ENCODE peak calls at places on chromosomes 5 and 9, in four cellular contexts. A is psoas muscle, G is sigmoid colon, L is adrenal gland. Y is an unnamed sample.

GRCh38 chr5:155098433-155098832 is 84.9 kb downstream of the KIF4B start:
- DNase-seq in A (no peak), G (no peak), L (no peak), Y (no peak)

GRCh38 chr5:108472237-108472636 is 90.3 kb upstream of the FBXL17 start:
- DNase-seq in A (no peak), G (no peak), L (no peak), Y (no peak)

GRCh38 chr5:164202338-164202737 is 696.9 kb downstream of the MAT2B start:
- DNase-seq in A (no peak), G (no peak), L (no peak), Y (no peak)

GRCh38 chr5:124742983-124743533 is 3.4 kb downstream of the ZNF608 start:
- DNase-seq in A (peak; percentile 70), G (peak; percentile 73), L (peak; percentile 54), Y (peak; percentile 81)

GRCh38 chr9:19642256-19642655 is 146.6 kb downstream of the SLC24A2 start:
- DNase-seq in A (no peak), G (no peak), L (no peak), Y (no peak)

GRCh38 chr5:65194871-65195270 is 286.8 kb downstream of the ADAMTS6 start:
- DNase-seq in A (no peak), G (no peak), L (no peak), Y (no peak)

GRCh38 chr5:154401355-154401754 is 44.4 kb upstream of the SAP30L start:
- DNase-seq in A (no peak), G (no peak), L (no peak), Y (no peak)

GRCh38 chr5:131171276-131171815 is 602 bp downstream of the LYRM7 start:
- DNase-seq in A (no peak), G (no peak), L (no peak), Y (no peak)

GRCh38 chr9:87558606-87559005 is 60.9 kb downstream of the DAPK1 start:
- DNase-seq in A (no peak), G (no peak), L (peak; percentile 8), Y (no peak)

GRCh38 chr9:88429595-88430430 is 41.6 kb downstream of the SPIN1 start:
- DNase-seq in A (no peak), G (no peak), L (no peak), Y (no peak)

GRCh38 chr9:101705135-101705661 is 33.2 kb downstream of the GRIN3A start:
- DNase-seq in A (peak; percentile 44), G (no peak), L (no peak), Y (no peak)

GRCh38 chr5:108881133-108881532 is 133.4 kb downstream of the FER start:
- DNase-seq in A (no peak), G (no peak), L (no peak), Y (no peak)

GRCh38 chr9:137761032-137761431 is 116.5 kb upstream of the CACNA1B start:
- DNase-seq in A (no peak), G (no peak), L (no peak), Y (no peak)

GRCh38 chr5:80117446-80117845 is 82.3 kb downstream of the THBS4 start:
- DNase-seq in A (no peak), G (no peak), L (no peak), Y (no peak)

GRCh38 chr5:167623354-167623753 is 668.1 kb upstream of the WWC1 start:
- DNase-seq in A (no peak), G (no peak), L (no peak), Y (no peak)

DNA sequence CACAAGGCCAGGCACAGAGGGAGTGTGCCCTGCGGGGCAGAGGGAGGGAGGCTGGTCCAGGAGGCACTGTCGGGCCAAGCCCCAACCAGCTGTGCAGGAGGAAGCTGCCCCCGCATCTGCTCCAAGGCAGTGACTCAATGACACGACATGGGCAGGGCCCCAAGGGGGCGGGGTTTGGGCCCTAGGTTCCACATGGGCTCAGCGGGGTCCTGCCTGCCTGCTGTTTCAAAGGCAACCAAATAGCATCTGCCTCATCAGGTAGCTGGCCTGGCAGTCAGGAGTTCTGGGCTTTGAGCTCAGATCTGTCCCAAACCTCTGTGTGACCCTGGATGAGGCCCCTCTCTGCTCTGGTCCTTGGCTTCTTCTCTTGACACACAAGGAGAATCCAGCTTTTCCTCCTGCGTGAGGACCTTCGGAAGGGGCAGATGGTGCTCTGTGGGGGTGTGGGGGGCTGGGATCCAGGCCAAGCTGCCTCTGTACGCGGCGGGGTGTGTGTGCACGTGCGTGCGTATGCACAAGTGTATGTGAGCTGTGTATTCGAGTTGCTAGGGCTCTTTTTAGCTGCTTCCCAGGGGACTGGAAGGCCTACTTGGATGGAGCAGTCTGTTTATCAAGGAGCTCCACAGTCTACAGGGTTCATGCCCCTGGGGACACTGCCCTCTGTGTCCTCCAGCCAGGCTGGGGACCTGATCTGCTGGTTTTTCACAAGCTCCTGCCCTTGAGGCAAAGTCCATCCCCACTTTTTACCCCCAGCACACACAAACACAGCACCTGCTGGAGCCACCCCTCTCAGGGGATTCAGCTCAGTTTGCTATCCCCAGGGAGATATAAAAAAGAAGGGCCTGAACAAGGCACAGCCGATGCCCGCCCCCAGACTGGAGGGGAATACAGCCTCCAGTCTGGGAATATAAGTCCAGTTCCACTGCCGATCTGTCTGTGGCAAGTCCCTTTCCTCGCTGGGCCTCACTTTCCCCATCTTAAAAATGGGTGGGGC is 138.9 kb downstream of the RGS3 start:
- DNase-seq in A (peak; percentile 87), G (peak; percentile 88), L (peak; percentile 86), Y (no peak)
- TF ChIP-seq CTCF in A (no peak), G (no peak), L (no peak), Y (no peak)

GRCh38 chr9:133708770-133709611 is 29.2 kb downstream of the SARDH start:
- DNase-seq in A (peak; percentile 50), G (peak; percentile 49), L (no peak), Y (peak; percentile 67)
- TF ChIP-seq CTCF in A (no peak), G (no peak), L (no peak), Y (no peak)

GRCh38 chr9:69292078-69292477 is 32.9 kb upstream of the ENTREP1 start:
- DNase-seq in A (no peak), G (no peak), L (no peak), Y (no peak)
- TF ChIP-seq CTCF in A (no peak), G (no peak), L (no peak), Y (no peak)

GRCh38 chr9:136672431-136673087 is 9.8 kb downstream of the EGFL7 start:
- DNase-seq in A (no peak), G (no peak), L (no peak), Y (no peak)

GRCh38 chr9:136675477-136676296 is 11.6 kb downstream of the AGPAT2 start:
- DNase-seq in A (no peak), G (no peak), L (no peak), Y (no peak)

GRCh38 chr9:136674786-136675349 is 12.2 kb downstream of the EGFL7 start:
- DNase-seq in A (no peak), G (no peak), L (no peak), Y (no peak)

GRCh38 chr9:136673088-136673969 is 10.6 kb downstream of the EGFL7 start:
- DNase-seq in A (no peak), G (no peak), L (no peak), Y (no peak)

GRCh38 chr9:136673970-136674785 is 11.5 kb downstream of the EGFL7 start:
- DNase-seq in A (no peak), G (no peak), L (no peak), Y (no peak)
- TF ChIP-seq CTCF in A (no peak), G (no peak), L (no peak), Y (no peak)

GRCh38 chr5:161042862-161043261 is 190.9 kb upstream of the ATP10B start:
- DNase-seq in A (no peak), G (no peak), L (no peak), Y (no peak)

GRCh38 chr5:161040818-161041217 is 188.8 kb upstream of the ATP10B start:
- DNase-seq in A (no peak), G (no peak), L (no peak), Y (no peak)
- TF ChIP-seq CTCF in A (no peak), G (no peak), L (no peak), Y (no peak)

GRCh38 chr5:39220280-39221030 is 1.1 kb upstream of the FYB1 start:
- DNase-seq in A (no peak), G (no peak), L (no peak), Y (no peak)
- TF ChIP-seq CTCF in A (no peak), G (no peak), L (no peak), Y (no peak)

DNA sequence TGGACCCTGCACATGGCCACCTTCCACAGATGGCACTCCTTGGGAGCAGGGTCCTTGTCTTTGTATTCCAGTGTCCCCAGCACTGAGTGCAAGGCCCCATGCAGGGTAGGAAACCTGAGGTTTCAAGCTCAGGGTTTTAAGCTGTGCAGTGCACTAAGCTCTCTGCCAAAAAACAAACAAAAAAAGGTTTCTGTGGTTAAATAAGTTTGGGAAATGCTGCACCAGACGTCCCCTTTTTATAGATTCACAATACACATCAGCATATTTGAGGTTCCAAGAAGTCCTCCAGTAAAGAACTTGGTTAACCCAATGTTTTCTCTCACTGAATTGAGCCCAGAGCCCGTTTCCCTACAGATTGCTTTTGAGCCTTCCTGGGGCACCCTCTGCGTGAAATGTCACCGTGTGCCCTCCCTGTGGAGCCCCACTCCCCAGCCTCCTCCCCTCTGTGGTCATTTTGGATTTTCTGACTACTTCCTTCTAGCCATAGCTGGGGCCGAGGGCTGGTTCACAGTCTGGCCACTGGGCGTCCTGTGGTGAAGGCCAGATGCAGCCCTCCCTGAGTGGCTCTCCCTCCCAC is 17.1 kb downstream of the DELE1 start:
- DNase-seq in A (no peak), G (no peak), L (no peak), Y (no peak)
- TF ChIP-seq CTCF in A (no peak), G (no peak), L (no peak), Y (no peak)

DNA sequence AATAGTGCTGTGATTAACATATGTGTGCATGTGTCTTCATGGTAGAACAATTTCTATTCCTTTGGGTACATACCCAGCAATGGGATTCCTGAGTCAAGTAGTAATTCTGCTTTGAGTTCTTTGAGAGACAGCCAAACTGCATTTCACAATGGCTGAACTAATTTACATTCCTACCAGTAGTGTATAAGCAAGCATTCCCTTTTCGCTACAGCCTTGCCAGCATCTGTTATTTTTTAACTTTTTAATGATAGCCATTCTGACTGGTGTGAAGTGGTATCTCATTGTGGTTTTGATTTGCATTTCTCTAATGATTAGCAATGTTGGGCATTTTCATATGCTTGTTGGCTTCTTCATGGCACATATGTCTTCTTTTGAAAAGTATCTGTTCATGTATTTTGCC is 308.5 kb downstream of the ARRDC3 start:
- DNase-seq in A (no peak), G (no peak), L (no peak), Y (no peak)
- TF ChIP-seq CTCF in A (no peak), G (peak; percentile 8), L (no peak), Y (no peak)

GRCh38 chr5:43020294-43020711 is 19.8 kb downstream of the ANXA2R start:
- DNase-seq in A (no peak), G (no peak), L (peak; percentile 38), Y (no peak)
- TF ChIP-seq CTCF in A (no peak), G (no peak), L (no peak), Y (peak; percentile 8)

Y was measured in RWPE2.